ENCODE peak calls at places on chromosome 4, in eight cellular contexts. W, Z, Y, T, G, B, S and X are unnamed samples.

GRCh38 chr4:78119698-78120097 is 62.6 kb downstream of the FRAS1 start:
- DNase-seq in W (no peak), Z (no peak), Y (no peak), T (peak), G (no peak), B (no peak), S (no peak), X (no peak)

GRCh38 chr4:25308761-25309160 is 3.8 kb upstream of the ZCCHC4 start:
- DNase-seq in W (no peak), Z (no peak), Y (no peak), T (peak), G (no peak), B (no peak), S (peak), X (no peak)

GRCh38 chr4:19473569-19473968 is 778.1 kb upstream of the SLIT2 start:
- DNase-seq in W (no peak), Z (no peak), Y (no peak), T (peak), G (no peak), B (no peak), S (no peak), X (no peak)

GRCh38 chr4:26813698-26814097 is 46.9 kb upstream of the STIM2 start:
- DNase-seq in W (no peak), Z (no peak), Y (no peak), T (no peak), G (no peak), B (peak), S (no peak), X (no peak)

GRCh38 chr4:4666187-4666586 is 124.3 kb upstream of the STX18 start:
- DNase-seq in W (no peak), Z (no peak), Y (no peak), T (no peak), G (no peak), B (no peak), S (no peak), X (no peak)

GRCh38 chr4:7732263-7732662 is 207.4 kb downstream of the AFAP1 start:
- DNase-seq in W (no peak), Z (no peak), Y (no peak), T (no peak), G (no peak), B (no peak), S (no peak), X (no peak)

GRCh38 chr4:103996637-103997036 is 276.9 kb upstream of the TACR3 start:
- DNase-seq in W (no peak), Z (peak), Y (peak), T (peak), G (no peak), B (no peak), S (peak), X (peak)

GRCh38 chr4:12576409-12576808 is 907.7 kb downstream of the RAB28 start:
- DNase-seq in W (no peak), Z (no peak), Y (no peak), T (no peak), G (no peak), B (no peak), S (no peak), X (no peak)

GRCh38 chr4:178329226-178329872 is 887.1 kb upstream of the AGA start:
- DNase-seq in W (no peak), Z (no peak), Y (no peak), T (no peak), G (no peak), B (no peak), S (peak), X (no peak)

GRCh38 chr4:77927991-77928925 is 65.6 kb downstream of the MRPL1 start:
- DNase-seq in W (no peak), Z (peak), Y (no peak), T (no peak), G (no peak), B (no peak), S (peak), X (no peak)

GRCh38 chr4:32172761-32173160 is 1452.6 kb downstream of the PCDH7 start:
- DNase-seq in W (no peak), Z (peak), Y (no peak), T (peak), G (no peak), B (no peak), S (no peak), X (no peak)

GRCh38 chr4:127708985-127709384 is 21.2 kb upstream of the SLC25A31 start:
- DNase-seq in W (no peak), Z (peak), Y (peak), T (peak), G (peak), B (peak), S (peak), X (peak)

GRCh38 chr4:3215256-3215655 is 33.7 kb upstream of the MSANTD1 start:
- DNase-seq in W (no peak), Z (no peak), Y (no peak), T (no peak), G (no peak), B (no peak), S (no peak), X (no peak)

GRCh38 chr4:8082517-8083055 is 76.0 kb downstream of the ABLIM2 start:
- DNase-seq in W (no peak), Z (no peak), Y (no peak), T (no peak), G (no peak), B (peak), S (peak), X (no peak)

GRCh38 chr4:100087743-100088142 is 102.5 kb downstream of the DDIT4L start:
- DNase-seq in W (no peak), Z (no peak), Y (no peak), T (peak), G (no peak), B (no peak), S (no peak), X (no peak)

GRCh38 chr4:41693629-41694028 is 54.9 kb downstream of the PHOX2B start:
- DNase-seq in W (no peak), Z (peak), Y (no peak), T (peak), G (no peak), B (no peak), S (peak), X (no peak)

GRCh38 chr4:132818091-132818490 is 331.0 kb upstream of the PCDH10 start:
- DNase-seq in W (no peak), Z (peak), Y (no peak), T (no peak), G (no peak), B (no peak), S (peak), X (no peak)

GRCh38 chr4:146273204-146273901 is 59.0 kb downstream of the REELD1 start:
- DNase-seq in W (no peak), Z (no peak), Y (no peak), T (no peak), G (no peak), B (no peak), S (no peak), X (no peak)

GRCh38 chr4:181161669-181162068 is 1081.5 kb upstream of the TENM3 start:
- DNase-seq in W (no peak), Z (no peak), Y (no peak), T (peak), G (no peak), B (no peak), S (no peak), X (no peak)

GRCh38 chr4:108399610-108400265 is 220.6 kb upstream of the RPL34 start:
- DNase-seq in W (no peak), Z (no peak), Y (no peak), T (no peak), G (no peak), B (no peak), S (no peak), X (no peak)

GRCh38 chr4:3305610-3306371 is 13.0 kb downstream of the RGS12 start:
- DNase-seq in W (no peak), Z (no peak), Y (no peak), T (no peak), G (peak), B (no peak), S (peak), X (no peak)

GRCh38 chr4:80264352-80264647 is 2.2 kb upstream of the FGF5 start:
- DNase-seq in W (no peak), Z (no peak), Y (no peak), T (no peak), G (no peak), B (no peak), S (no peak), X (no peak)

GRCh38 chr4:94695389-94695788 is 62.4 kb upstream of the BMPR1B start:
- DNase-seq in W (no peak), Z (peak), Y (no peak), T (no peak), G (no peak), B (no peak), S (no peak), X (no peak)

GRCh38 chr4:68271851-68272756 is 26.6 kb upstream of the TMPRSS11B start:
- DNase-seq in W (no peak), Z (peak), Y (peak), T (peak), G (no peak), B (no peak), S (peak), X (no peak)

GRCh38 chr4:118307619-118308018 is 45.2 kb downstream of the PRSS12 start:
- DNase-seq in W (no peak), Z (no peak), Y (no peak), T (no peak), G (no peak), B (no peak), S (peak), X (no peak)

GRCh38 chr4:156388826-156389225 is 435.2 kb upstream of the CTSO start:
- DNase-seq in W (no peak), Z (no peak), Y (no peak), T (peak), G (no peak), B (no peak), S (peak), X (no peak)

GRCh38 chr4:10124167-10124930 is 7.8 kb upstream of the WDR1 start:
- DNase-seq in W (no peak), Z (no peak), Y (no peak), T (no peak), G (no peak), B (no peak), S (no peak), X (no peak)

GRCh38 chr4:112327950-112328349 is 30.8 kb downstream of the ALPK1 start:
- DNase-seq in W (no peak), Z (peak), Y (peak), T (peak), G (no peak), B (no peak), S (peak), X (no peak)

GRCh38 chr4:102343964-102344519 is 1.2 kb downstream of the SLC39A8 start:
- DNase-seq in W (no peak), Z (no peak), Y (peak), T (no peak), G (no peak), B (no peak), S (no peak), X (no peak)

GRCh38 chr4:128349921-128350320 is 62.3 kb upstream of the PGRMC2 start:
- DNase-seq in W (no peak), Z (peak), Y (no peak), T (peak), G (no peak), B (no peak), S (peak), X (no peak)

GRCh38 chr4:78145622-78146021 is 88.5 kb downstream of the FRAS1 start:
- DNase-seq in W (no peak), Z (no peak), Y (no peak), T (no peak), G (no peak), B (no peak), S (no peak), X (no peak)

GRCh38 chr4:2301221-2301642 is 39.3 kb upstream of the MXD4 start:
- DNase-seq in W (no peak), Z (no peak), Y (no peak), T (no peak), G (no peak), B (no peak), S (no peak), X (peak)

GRCh38 chr4:128862608-128863313 is 53.3 kb downstream of the JADE1 start:
- DNase-seq in W (peak), Z (peak), Y (no peak), T (no peak), G (peak), B (no peak), S (peak), X (no peak)

GRCh38 chr4:1933700-1934099 is 62.5 kb downstream of the NSD2 start:
- DNase-seq in W (no peak), Z (no peak), Y (no peak), T (no peak), G (no peak), B (no peak), S (no peak), X (peak)

GRCh38 chr4:37989398-37990260 is 29.4 kb downstream of the PTTG2 start:
- DNase-seq in W (no peak), Z (no peak), Y (no peak), T (no peak), G (no peak), B (no peak), S (no peak), X (no peak)
- H3K4me3 ChIP-seq in W (no peak), Z (no peak), Y (no peak), T (no peak), G (no peak), B (no peak), S (no peak), X (no peak)

DNA sequence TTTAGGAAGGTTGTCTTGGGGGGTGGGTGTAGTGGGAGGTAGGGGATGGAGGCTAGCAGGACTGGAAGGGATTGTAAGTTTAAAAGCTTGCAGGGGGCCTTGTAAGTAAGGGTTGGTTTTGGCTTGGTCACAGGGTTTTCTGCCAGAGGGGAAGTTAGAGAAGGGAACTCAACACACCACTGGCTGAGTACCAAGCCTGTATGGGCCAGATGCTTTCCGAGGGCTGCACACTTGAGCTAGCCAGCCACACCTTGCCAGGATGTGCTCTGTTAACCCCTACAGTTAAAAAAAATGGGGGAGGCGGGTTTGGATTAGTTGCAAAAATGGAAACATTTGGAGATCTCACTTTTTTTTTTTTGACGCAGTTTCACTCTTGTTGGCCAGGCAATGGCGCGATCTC is 1.2 kb upstream of the RPS3A start:
- DNase-seq in W (no peak), Z (no peak), Y (no peak), T (no peak), G (no peak), B (no peak), S (no peak), X (no peak)
- H3K4me3 ChIP-seq in W (no peak), Z (no peak), Y (no peak), T (no peak), G (no peak), B (no peak), S (no peak), X (no peak)

GRCh38 chr4:87592124-87592523 is 16.2 kb upstream of the DSPP start:
- DNase-seq in W (no peak), Z (no peak), Y (no peak), T (no peak), G (no peak), B (no peak), S (no peak), X (no peak)
- H3K4me3 ChIP-seq in W (no peak), Z (no peak), Y (no peak), T (no peak), G (no peak), B (no peak), S (no peak), X (no peak)

DNA sequence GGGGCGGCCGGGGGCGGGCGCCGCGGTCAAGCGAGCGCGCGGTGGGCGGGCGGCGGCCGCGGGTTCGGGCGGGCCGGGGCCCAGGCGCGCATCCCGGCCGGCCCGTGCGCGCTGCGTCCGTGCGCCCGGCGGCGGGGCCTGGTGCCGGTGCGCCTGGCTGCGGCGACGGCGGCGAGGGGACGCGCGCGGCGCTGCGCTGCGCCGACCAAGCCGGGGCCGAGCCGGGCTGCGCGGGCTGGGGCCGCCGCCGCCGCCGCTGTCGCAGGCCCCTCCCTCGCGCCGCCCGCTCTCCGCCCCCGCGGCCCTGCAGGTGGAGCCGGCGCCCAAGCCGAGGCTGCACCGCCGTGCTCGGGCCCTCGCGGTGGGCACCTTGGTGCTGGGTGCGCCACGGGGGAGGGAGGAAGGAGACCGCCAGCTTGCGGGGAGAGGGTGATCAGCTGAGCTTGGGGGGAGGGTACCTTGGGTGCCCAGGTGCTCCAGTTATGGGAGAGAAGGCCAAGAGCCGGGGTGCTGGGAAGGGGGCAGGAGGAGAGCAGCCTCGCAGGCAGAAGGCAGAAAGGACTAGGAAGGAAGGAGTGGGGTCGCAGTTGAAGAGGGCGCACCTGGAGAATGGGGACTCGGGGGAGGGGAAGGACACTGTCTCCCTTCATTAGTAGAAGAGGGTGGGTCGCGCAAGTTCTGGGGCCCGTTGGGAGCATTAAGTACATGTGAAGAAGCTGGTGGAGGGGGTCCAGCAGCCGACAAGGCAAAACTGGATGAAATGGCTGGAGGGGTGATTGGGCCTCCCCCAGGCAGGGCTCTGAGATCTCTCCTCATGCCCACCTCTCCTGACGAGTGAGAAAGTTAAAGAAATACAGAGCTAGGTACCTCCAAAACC is at the start of gene PPP2R2C:
- DNase-seq in W (no peak), Z (peak), Y (no peak), T (no peak), G (no peak), B (no peak), S (no peak), X (no peak)
- H3K4me3 ChIP-seq in W (no peak), Z (peak), Y (peak), T (no peak), G (no peak), B (peak), S (peak), X (no peak)

DNA sequence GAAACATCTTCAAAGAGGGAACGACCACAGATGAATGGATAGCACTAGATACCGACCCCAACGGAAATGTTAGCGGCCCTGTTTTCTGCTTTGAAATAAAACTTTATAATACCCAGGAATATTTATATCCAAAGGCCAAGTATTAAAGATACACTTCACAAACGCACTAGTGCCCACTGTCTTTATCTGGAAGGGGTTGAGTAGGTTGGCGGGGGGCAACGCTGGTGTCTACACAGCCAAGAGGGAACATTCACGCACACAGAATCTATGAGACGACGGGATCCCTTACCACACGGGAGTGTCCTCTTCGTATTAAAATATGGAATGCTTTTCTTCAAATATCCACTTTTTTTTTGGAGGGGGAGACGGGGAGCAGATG is 3.3 kb downstream of the HAND2 start:
- DNase-seq in W (no peak), Z (no peak), Y (no peak), T (no peak), G (no peak), B (no peak), S (no peak), X (no peak)
- H3K4me3 ChIP-seq in W (no peak), Z (no peak), Y (no peak), T (peak), G (no peak), B (peak), S (no peak), X (no peak)

GRCh38 chr4:123580981-123581664 is 184.5 kb downstream of the SPRY1 start:
- DNase-seq in W (no peak), Z (no peak), Y (peak), T (no peak), G (no peak), B (no peak), S (no peak), X (no peak)

GRCh38 chr4:123583043-123583442 is 186.4 kb downstream of the SPRY1 start:
- DNase-seq in W (no peak), Z (no peak), Y (no peak), T (no peak), G (no peak), B (no peak), S (no peak), X (no peak)

GRCh38 chr4:123579961-123580360 is 183.4 kb downstream of the SPRY1 start:
- DNase-seq in W (no peak), Z (no peak), Y (no peak), T (no peak), G (no peak), B (no peak), S (no peak), X (no peak)

GRCh38 chr4:123585111-123585510 is 188.5 kb downstream of the SPRY1 start:
- DNase-seq in W (no peak), Z (no peak), Y (no peak), T (no peak), G (no peak), B (no peak), S (no peak), X (no peak)

DNA sequence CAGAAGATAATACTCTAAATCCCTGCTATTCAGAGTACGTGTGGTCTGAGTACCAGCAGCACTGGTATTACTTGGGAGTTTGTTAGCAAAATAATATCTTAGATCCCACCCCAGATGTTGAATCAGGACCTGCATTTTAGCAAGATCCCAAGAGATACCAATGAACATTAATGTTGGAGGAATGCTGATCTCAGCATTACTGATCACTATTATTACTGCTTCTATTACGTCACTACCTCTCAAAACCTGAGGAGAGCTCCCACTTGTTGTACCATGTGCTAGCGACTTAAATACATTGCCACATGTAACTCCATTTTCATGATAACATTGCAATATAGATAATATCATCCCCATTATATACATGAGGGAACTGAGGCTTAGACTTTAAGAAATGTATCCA is 185.2 kb downstream of the SPRY1 start:
- DNase-seq in W (no peak), Z (no peak), Y (no peak), T (no peak), G (no peak), B (no peak), S (no peak), X (no peak)
- H3K4me3 ChIP-seq in W (no peak), Z (no peak), Y (no peak), T (no peak), G (no peak), B (no peak), S (no peak), X (no peak)